ENCODE peak calls at places on chromosome 17, in ten cellular contexts. Y is GF-D8, G is midbrain, K is putamen, F is tibial artery, M is activated gamma-delta T cell treated with Interleukin-2 at 50 U/mL for 16 hours, J is hippocampal formation, Z is NCI-H2029, E is AG20443, N is heart left ventricle. I is an unnamed sample.

GRCh38 chr17:50763716-50764450 is 3.4 kb downstream of the ANKRD40CL start:
- DNase-seq in F (no peak), Y (no peak), G (no peak), J (no peak), E (no peak), N (no peak), K (no peak), Z (peak), M (no peak), I (no peak)

GRCh38 chr17:63517825-63518534 is 5.2 kb upstream of the KCNH6 start:
- DNase-seq in K (no peak), J (no peak), Z (no peak), F (no peak), N (no peak), E (no peak), Y (no peak), M (no peak), G (no peak), I (no peak)

GRCh38 chr17:18319604-18320256 is 4.6 kb downstream of the SMCR8 start:
- DNase-seq in G (no peak), M (no peak), Z (no peak), E (peak), J (peak), Y (no peak), F (no peak), K (no peak), N (no peak), I (no peak)

GRCh38 chr17:29344201-29344856 is 45.8 kb upstream of the TAOK1 start:
- DNase-seq in K (no peak), J (no peak), Z (no peak), E (no peak), N (no peak), Y (no peak), M (no peak), F (no peak), G (no peak), I (no peak)

GRCh38 chr17:36777118-36777517 is 160.2 kb upstream of the LHX1 start:
- DNase-seq in N (no peak), G (no peak), Y (no peak), E (no peak), Z (no peak), M (no peak), F (peak), J (no peak), K (no peak), I (no peak)

GRCh38 chr17:79739148-79740062 is 8.7 kb downstream of the ENPP7 start:
- DNase-seq in Y (no peak), M (no peak), K (no peak), Z (no peak), N (no peak), E (no peak), F (no peak), G (no peak), J (no peak), I (no peak)

GRCh38 chr17:55161935-55162555 is 102.7 kb upstream of the HLF start:
- DNase-seq in N (no peak), J (no peak), F (no peak), Z (no peak), K (no peak), G (no peak), Y (no peak), E (peak), M (no peak), I (no peak)

GRCh38 chr17:51710289-51710979 is 448.1 kb downstream of the CA10 start:
- DNase-seq in Y (no peak), E (no peak), N (no peak), J (no peak), Z (no peak), M (no peak), K (no peak), G (no peak), F (no peak), I (no peak)

GRCh38 chr17:58231644-58232043 is 6.7 kb upstream of the LPO start:
- DNase-seq in Y (no peak), F (no peak), Z (no peak), N (no peak), K (no peak), G (no peak), J (no peak), E (peak), M (no peak), I (no peak)

GRCh38 chr17:68356520-68356919 is 65.2 kb downstream of the ARSG start:
- DNase-seq in G (no peak), E (no peak), J (no peak), M (peak), F (no peak), K (no peak), Z (no peak), Y (peak), N (no peak), I (no peak)

GRCh38 chr17:77458202-77459017 is 317.6 kb downstream of the SEC14L1 start:
- DNase-seq in G (no peak), Y (no peak), N (no peak), E (no peak), M (no peak), Z (no peak), J (no peak), F (peak), K (no peak), I (no peak)

GRCh38 chr17:63222655-63223054 is 223.5 kb downstream of the CYB561 start:
- DNase-seq in E (no peak), Y (no peak), F (no peak), Z (no peak), M (no peak), G (no peak), K (no peak), N (no peak), J (no peak), I (no peak)

GRCh38 chr17:38922538-38923291 is 2.7 kb upstream of the LASP1NB start:
- DNase-seq in G (peak), K (peak), E (peak), Y (no peak), N (no peak), J (no peak), Z (peak), M (no peak), F (peak), I (peak)

GRCh38 chr17:51585514-51586104 is 325.3 kb downstream of the UTP18 start:
- DNase-seq in Y (no peak), G (no peak), F (no peak), E (no peak), K (no peak), J (no peak), M (no peak), N (no peak), Z (no peak), I (no peak)

GRCh38 chr17:31525801-31526549 is 134.5 kb downstream of the RAB11FIP4 start:
- DNase-seq in Y (no peak), N (no peak), M (no peak), E (peak), Z (no peak), G (no peak), F (no peak), K (no peak), J (no peak), I (no peak)

GRCh38 chr17:17971431-17972125 is 622 bp downstream of the TOM1L2 start:
- DNase-seq in E (peak), Z (no peak), Y (no peak), N (peak), G (peak), F (peak), M (peak), J (no peak), K (peak), I (no peak)

GRCh38 chr17:67671492-67671891 is 46.2 kb upstream of the NOL11 start:
- DNase-seq in E (no peak), M (no peak), Z (peak), Y (no peak), F (no peak), G (no peak), N (no peak), K (no peak), J (no peak), I (peak)

GRCh38 chr17:76383645-76384221 is 676 bp upstream of the SPHK1 start:
- DNase-seq in J (no peak), M (peak), N (peak), G (no peak), F (no peak), K (no peak), E (peak), Z (no peak), Y (peak), I (no peak)

GRCh38 chr17:56902350-56902749 is 11.5 kb downstream of the TRIM25 start:
- DNase-seq in F (no peak), E (peak), Z (no peak), K (no peak), M (no peak), N (no peak), G (no peak), J (no peak), Y (no peak), I (no peak)

GRCh38 chr17:55301521-55302406 is 37.0 kb downstream of the HLF start:
- DNase-seq in M (no peak), E (no peak), Y (no peak), K (no peak), N (no peak), G (no peak), Z (no peak), J (no peak), F (no peak), I (peak)

GRCh38 chr17:42361781-42362186 is 26.5 kb downstream of the STAT3 start:
- DNase-seq in J (no peak), Z (peak), M (peak), G (no peak), K (no peak), E (no peak), Y (no peak), F (no peak), N (no peak), I (no peak)

GRCh38 chr17:64064331-64064730 is 43.9 kb upstream of the ICAM2 start:
- DNase-seq in F (no peak), G (no peak), Y (no peak), K (no peak), M (no peak), E (no peak), Z (no peak), J (no peak), N (no peak), I (no peak)

GRCh38 chr17:35735036-35735805 is 3.8 kb downstream of the RASL10B start:
- DNase-seq in M (no peak), N (no peak), K (no peak), Y (no peak), G (no peak), Z (no peak), E (no peak), F (no peak), J (no peak), I (no peak)

GRCh38 chr17:29368926-29369325 is 21.2 kb upstream of the TAOK1 start:
- DNase-seq in K (no peak), J (no peak), M (no peak), Y (no peak), E (no peak), N (no peak), G (no peak), Z (no peak), F (no peak), I (no peak)

GRCh38 chr17:62995377-62995885 is 29.4 kb downstream of the TANC2 start:
- DNase-seq in E (no peak), M (no peak), N (no peak), Y (peak), Z (peak), G (peak), K (peak), F (no peak), J (peak), I (peak)

GRCh38 chr17:2057714-2058520 is 3.0 kb downstream of the HIC1 start:
- DNase-seq in M (no peak), Z (no peak), F (no peak), J (no peak), K (no peak), Y (no peak), E (no peak), G (no peak), N (no peak), I (no peak)

GRCh38 chr17:4492762-4493561 is 5.7 kb upstream of the SPNS2 start:
- DNase-seq in K (peak), Z (no peak), N (no peak), J (no peak), Y (no peak), F (no peak), E (no peak), M (peak), G (no peak), I (no peak)

GRCh38 chr17:81064746-81065475 is 30.0 kb downstream of the BAIAP2 start:
- DNase-seq in K (no peak), Z (no peak), J (no peak), E (peak), Y (no peak), G (no peak), N (no peak), F (no peak), M (no peak), I (no peak)

GRCh38 chr17:34979650-34980352 is 511 bp upstream of the LIG3 start:
- DNase-seq in K (no peak), N (no peak), Z (no peak), M (no peak), Y (no peak), J (no peak), G (no peak), F (no peak), E (peak), I (no peak)

GRCh38 chr17:67274466-67274865 is 29.5 kb upstream of the HELZ start:
- DNase-seq in F (no peak), Y (no peak), N (no peak), M (no peak), J (no peak), E (no peak), K (no peak), Z (no peak), G (no peak), I (no peak)

GRCh38 chr17:332558-333322 is 19.9 kb downstream of the RPH3AL start:
- DNase-seq in M (no peak), K (no peak), N (peak), E (peak), G (no peak), F (peak), J (no peak), Y (no peak), Z (no peak), I (no peak)

GRCh38 chr17:46732133-46732532 is 86.4 kb downstream of the WNT3 start:
- DNase-seq in J (no peak), Y (no peak), E (no peak), M (no peak), Z (no peak), N (no peak), G (no peak), K (no peak), F (no peak), I (no peak)

GRCh38 chr17:27554152-27554551 is 76.8 kb upstream of the LGALS9 start:
- DNase-seq in F (no peak), Z (no peak), M (no peak), K (no peak), G (no peak), J (no peak), E (no peak), N (no peak), Y (no peak), I (no peak)

I was measured in NCI-H1092.